ENCODE peak calls at places on chromosomes 5 and 9, in four cellular contexts. B is A549, X is HCT116, G is prostate gland. C is an unnamed sample.

GRCh38 chr5:140236896-140237598 is 62.1 kb downstream of the CYSTM1 start:
- DNase-seq in B (no peak), G (peak), X (no peak), C (no peak)

GRCh38 chr9:130426883-130427282 is 17.9 kb upstream of the ASS1 start:
- DNase-seq in X (no peak), B (peak), G (peak), C (peak)

GRCh38 chr9:128554155-128554862 is 1.9 kb downstream of the SPTAN1 start:
- DNase-seq in X (peak), B (peak), G (no peak), C (no peak)

GRCh38 chr5:7850241-7850532 is 746 bp downstream of the CFAP90 start:
- DNase-seq in X (no peak), G (no peak), B (no peak), C (no peak)

GRCh38 chr5:66958984-66959641 is 237.5 kb downstream of the CD180 start:
- DNase-seq in X (no peak), B (peak), G (no peak), C (no peak)

GRCh38 chr9:18606831-18607230 is 132.9 kb downstream of the ADAMTSL1 start:
- DNase-seq in X (no peak), B (no peak), G (no peak), C (no peak)

GRCh38 chr9:130446111-130446861 is 1.5 kb downstream of the ASS1 start:
- DNase-seq in G (peak), X (no peak), B (no peak), C (peak)

GRCh38 chr5:81779125-81779934 is 28.4 kb upstream of the SSBP2 start:
- DNase-seq in X (no peak), G (peak), B (no peak), C (no peak)

GRCh38 chr5:54676466-54676865 is 158.9 kb downstream of the SNX18 start:
- DNase-seq in B (no peak), X (no peak), G (no peak), C (no peak)

GRCh38 chr9:119963798-119964372 is 594.6 kb upstream of the BRINP1 start:
- DNase-seq in G (no peak), X (peak), B (peak), C (peak)

GRCh38 chr9:94805585-94805984 is 79.1 kb downstream of the AOPEP start:
- DNase-seq in G (peak), X (peak), B (peak), C (peak)

GRCh38 chr9:37531699-37532098 is 44.5 kb downstream of the FBXO10 start:
- DNase-seq in G (no peak), X (no peak), B (no peak), C (no peak)

GRCh38 chr5:91288117-91288516 is 95.0 kb downstream of the ARRDC3 start:
- DNase-seq in B (no peak), G (no peak), X (no peak), C (peak)

GRCh38 chr9:100309992-100310391 is 42.8 kb downstream of the TEX10 start:
- DNase-seq in G (no peak), B (no peak), X (no peak), C (no peak)

GRCh38 chr9:112049834-112050516 is 125.1 kb downstream of the SUSD1 start:
- DNase-seq in B (no peak), X (no peak), G (no peak), C (no peak)

GRCh38 chr9:102354041-102354440 is 615.6 kb upstream of the GRIN3A start:
- DNase-seq in G (no peak), B (no peak), X (no peak), C (no peak)

GRCh38 chr5:95808686-95809413 is 13.7 kb downstream of the GLRX start:
- DNase-seq in B (no peak), G (no peak), X (no peak), C (peak)

GRCh38 chr5:53151713-53152458 is 42.3 kb upstream of the MOCS2 start:
- DNase-seq in B (peak), X (no peak), G (peak), C (peak)

GRCh38 chr5:150172147-150172546 is 5.6 kb downstream of the CDX1 start:
- DNase-seq in B (no peak), X (no peak), G (no peak), C (no peak)

GRCh38 chr9:23820731-23821399 is 5.2 kb downstream of the ELAVL2 start:
- DNase-seq in G (no peak), X (no peak), B (no peak), C (no peak)

GRCh38 chr9:125343518-125344284 is 82.1 kb downstream of the GAPVD1 start:
- DNase-seq in B (peak), X (no peak), G (no peak), C (peak)

GRCh38 chr5:121979691-121980090 is 17.9 kb downstream of the SRFBP1 start:
- DNase-seq in B (no peak), G (no peak), X (no peak), C (no peak)

GRCh38 chr5:158881076-158881880 is 218.4 kb downstream of the EBF1 start:
- DNase-seq in G (no peak), B (no peak), X (no peak), C (no peak)

GRCh38 chr5:34749431-34749872 is 89.5 kb upstream of the TTC23L start:
- DNase-seq in X (no peak), G (no peak), B (no peak), C (no peak)

GRCh38 chr9:19533373-19533772 is 124.6 kb downstream of the ACER2 start:
- DNase-seq in B (no peak), G (no peak), X (no peak), C (no peak)

GRCh38 chr9:105670775-105671174 is 8.5 kb downstream of the TAL2 start:
- DNase-seq in X (no peak), G (no peak), B (no peak), C (no peak)

GRCh38 chr9:88789785-88790184 is 201.5 kb upstream of the S1PR3 start:
- DNase-seq in B (no peak), G (no peak), X (no peak), C (no peak)

GRCh38 chr5:179907570-179908324 is at the start of gene TBC1D9B:
- DNase-seq in X (no peak), B (peak), G (peak), C (no peak)

GRCh38 chr5:15690611-15691010 is 190.6 kb downstream of the FBXL7 start:
- DNase-seq in G (no peak), B (no peak), X (no peak), C (no peak)

GRCh38 chr5:94181940-94182339 is 436.5 kb downstream of the KIAA0825 start:
- DNase-seq in B (peak), X (peak), G (no peak), C (no peak)
- TF ChIP-seq CTCF in B (no peak), X (peak), G (no peak), C (no peak)

DNA sequence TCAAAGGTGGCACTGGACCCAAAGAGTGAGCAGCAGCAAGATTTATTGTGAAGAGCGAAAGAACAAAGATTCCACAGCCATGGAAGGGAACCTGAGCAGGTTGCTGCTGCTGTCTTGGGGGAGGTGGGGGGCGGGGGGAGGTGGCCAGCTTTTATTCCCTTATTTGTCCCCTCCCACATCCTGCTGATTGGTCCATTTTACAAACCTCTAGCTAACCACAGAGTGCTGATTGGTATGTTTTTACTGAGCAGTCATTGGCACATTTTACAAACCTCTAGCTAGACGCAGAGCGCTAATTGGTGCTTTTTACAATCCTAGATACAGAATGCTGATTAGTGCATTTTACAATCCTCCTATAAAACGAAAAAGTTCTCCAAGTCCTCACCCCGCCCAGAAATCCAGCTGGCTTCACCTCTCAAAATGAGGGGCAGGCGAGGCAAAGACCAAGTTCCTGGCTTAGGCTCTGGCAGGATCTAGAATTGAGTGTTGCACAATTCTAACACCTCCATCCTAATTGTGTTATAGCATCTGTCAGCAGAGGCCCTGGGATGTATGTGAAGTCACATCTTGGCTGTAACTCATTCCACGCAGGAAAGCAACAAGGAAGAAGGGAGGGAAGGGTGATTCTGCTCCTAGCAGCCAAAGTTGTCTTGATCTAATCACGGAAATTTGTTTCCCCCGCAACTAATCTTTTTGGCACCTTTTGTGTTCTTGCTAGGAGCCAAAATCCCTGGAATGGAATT is 34.3 kb downstream of the ROR2 start:
- DNase-seq in G (no peak), X (no peak), B (no peak), C (no peak)
- H3K4me3 ChIP-seq in G (no peak), X (no peak), B (no peak), C (no peak)

GRCh38 chr5:13814293-13814692 is 130.2 kb downstream of the DNAH5 start:
- DNase-seq in G (no peak), X (no peak), B (no peak), C (no peak)
- TF ChIP-seq CTCF in G (no peak), X (no peak), B (no peak), C (no peak)

DNA sequence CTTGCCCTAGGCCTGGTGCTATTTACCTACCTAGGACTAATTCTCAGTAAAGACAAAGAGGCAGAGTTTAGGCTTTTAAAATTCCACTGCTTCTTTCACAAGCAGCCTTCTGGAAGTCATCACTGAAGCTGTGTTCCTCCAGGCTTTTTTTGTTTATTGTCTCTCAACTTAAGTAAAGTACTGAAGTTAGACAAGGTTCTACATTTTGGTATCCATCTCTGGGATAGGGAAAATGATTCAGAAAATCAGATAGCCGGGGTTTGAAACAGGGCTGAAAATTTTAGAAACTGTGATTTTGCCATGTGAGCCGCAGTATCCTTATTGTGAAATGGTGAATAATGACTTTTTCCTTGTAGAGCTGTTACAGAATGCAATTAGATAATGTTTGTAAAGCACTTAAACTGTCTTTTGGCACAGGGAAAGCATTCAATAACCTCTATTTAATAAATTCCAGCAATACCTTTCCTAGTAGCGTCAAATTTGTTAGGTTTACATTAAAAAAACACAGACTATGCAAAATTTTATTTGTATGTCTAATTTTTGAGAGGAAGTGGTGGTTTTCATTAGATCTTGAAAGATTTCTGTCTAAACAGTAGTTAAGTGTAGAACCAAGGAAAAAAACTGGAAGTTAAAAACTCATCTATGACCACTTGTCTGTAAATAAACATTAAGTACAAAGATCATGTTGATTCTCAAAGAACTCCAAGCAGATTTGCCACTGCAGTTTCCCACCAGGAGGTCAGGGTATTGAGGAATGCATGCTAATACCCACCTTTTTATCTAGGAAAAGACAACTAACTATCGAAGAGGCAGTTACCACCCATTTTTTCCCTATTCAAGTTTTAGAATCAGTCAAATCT is 2.2 kb downstream of the STOM start:
- DNase-seq in G (no peak), X (no peak), B (peak), C (no peak)
- H3K4me3 ChIP-seq in G (peak), X (no peak), B (peak), C (peak)

GRCh38 chr9:122015165-122015821 is 77.8 kb downstream of the TTLL11 start:
- DNase-seq in X (no peak), G (no peak), B (no peak), C (no peak)
- TF ChIP-seq CTCF in X (no peak), G (no peak), B (no peak), C (no peak)

DNA sequence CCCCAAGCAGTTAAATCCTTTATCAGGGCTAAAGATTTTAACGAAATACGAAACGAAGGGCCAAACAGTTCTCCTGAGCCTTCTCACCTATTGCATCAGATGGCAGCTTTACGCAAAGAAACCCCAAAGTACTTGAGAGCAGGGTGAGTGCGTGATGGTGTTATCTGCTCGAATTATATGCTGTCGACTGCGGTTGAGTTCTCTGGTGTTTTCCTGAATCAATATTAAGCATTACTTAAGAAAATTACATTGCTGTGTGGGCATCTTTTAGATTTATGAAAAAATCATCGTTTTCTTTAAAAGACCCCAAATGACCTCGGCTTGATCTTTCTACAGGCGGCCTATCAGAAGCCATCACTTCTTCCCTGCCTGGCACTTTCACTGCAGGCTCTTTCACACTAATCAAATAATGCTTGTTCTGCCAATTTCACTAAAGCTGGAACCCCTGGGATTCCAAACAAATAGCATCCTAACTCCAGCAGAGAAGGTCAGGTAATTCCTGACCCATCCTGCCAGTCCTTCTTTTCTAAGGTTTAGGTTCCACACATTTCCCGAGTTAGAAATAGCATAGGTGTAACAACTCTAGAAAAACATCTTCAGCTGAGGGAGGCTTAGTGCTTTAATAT is 1.7 kb downstream of the UBE2QL1 start:
- DNase-seq in B (no peak), X (no peak), G (no peak), C (no peak)
- H3K4me3 ChIP-seq in B (no peak), X (no peak), G (peak), C (no peak)

C was measured in HFF-Myc.